ENCODE peak calls at places on chromosome 10, in nine cellular contexts. Q, A, X, D, E, W, S, I and V are unnamed samples.

GRCh38 chr10:29317423-29318021 is 28.7 kb downstream of the LYZL1 start:
- DNase-seq in Q (no peak), A (no peak), X (no peak), D (no peak), E (no peak), W (peak), S (no peak), I (no peak), V (no peak)

GRCh38 chr10:92573091-92573797 is 649 bp downstream of the IDE start:
- DNase-seq in Q (peak), A (peak), X (no peak), D (peak), E (peak), W (peak), S (no peak), I (no peak), V (peak)

GRCh38 chr10:124612611-124613498 is 131.3 kb downstream of the FAM53B start:
- DNase-seq in Q (peak), A (peak), X (no peak), D (no peak), E (no peak), W (no peak), S (no peak), I (peak), V (peak)

GRCh38 chr10:112724404-112724991 is 225.5 kb upstream of the TCF7L2 start:
- DNase-seq in Q (no peak), A (no peak), X (no peak), D (no peak), E (no peak), W (no peak), S (no peak), I (no peak), V (no peak)

GRCh38 chr10:97081621-97082235 is 104.0 kb downstream of the SLIT1 start:
- DNase-seq in Q (peak), A (peak), X (no peak), D (peak), E (no peak), W (peak), S (peak), I (no peak), V (no peak)

GRCh38 chr10:5788969-5789368 is 24.3 kb downstream of the GDI2 start:
- DNase-seq in Q (no peak), A (no peak), X (no peak), D (no peak), E (no peak), W (no peak), S (no peak), I (no peak), V (no peak)

GRCh38 chr10:133258066-133258817 is 18.4 kb downstream of the ADAM8 start:
- DNase-seq in Q (peak), A (no peak), X (peak), D (peak), E (no peak), W (peak), S (no peak), I (no peak), V (no peak)

GRCh38 chr10:97718178-97718577 is 4.6 kb downstream of the MARVELD1 start:
- DNase-seq in Q (no peak), A (no peak), X (no peak), D (no peak), E (no peak), W (no peak), S (no peak), I (no peak), V (peak)

GRCh38 chr10:23157239-23157661 is 34.9 kb upstream of the PTF1A start:
- DNase-seq in Q (no peak), A (no peak), X (no peak), D (no peak), E (no peak), W (no peak), S (no peak), I (no peak), V (no peak)

GRCh38 chr10:69663548-69663947 is 33.5 kb downstream of the FAM241B start:
- DNase-seq in Q (peak), A (no peak), X (no peak), D (no peak), E (no peak), W (no peak), S (no peak), I (no peak), V (no peak)

GRCh38 chr10:131742371-131743000 is 158.3 kb upstream of the PPP2R2D start:
- DNase-seq in Q (peak), A (no peak), X (peak), D (no peak), E (peak), W (no peak), S (no peak), I (no peak), V (no peak)

GRCh38 chr10:71852335-71852937 is 1.4 kb upstream of the PSAP start:
- DNase-seq in Q (no peak), A (no peak), X (peak), D (peak), E (peak), W (peak), S (no peak), I (no peak), V (no peak)

GRCh38 chr10:44352316-44353127 is 32.4 kb downstream of the CXCL12 start:
- DNase-seq in Q (peak), A (peak), X (no peak), D (peak), E (peak), W (peak), S (no peak), I (no peak), V (no peak)

DNA sequence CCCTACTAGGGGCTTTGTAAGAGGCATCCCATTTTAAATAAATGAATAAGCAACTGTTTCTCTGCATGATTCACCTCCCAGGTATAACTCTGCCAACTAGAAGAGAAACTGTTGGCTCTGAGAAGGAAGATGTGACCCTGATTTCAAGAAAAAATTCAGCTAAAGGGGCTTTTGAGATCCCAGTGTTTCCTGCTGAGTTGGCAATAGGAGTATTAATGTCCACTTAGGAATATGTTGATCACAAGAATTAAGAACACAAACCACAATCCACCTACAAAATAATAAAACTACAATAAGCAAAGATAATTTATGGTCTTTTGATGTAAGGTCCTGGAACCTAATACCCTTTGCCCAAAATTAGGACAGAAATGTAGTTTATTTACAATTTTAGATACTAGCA is 456.4 kb downstream of the PARD3 start:
- DNase-seq in Q (no peak), A (no peak), X (no peak), D (no peak), E (no peak), W (no peak), S (no peak), I (no peak), V (no peak)
- H3K4me3 ChIP-seq in Q (no peak), A (no peak), X (no peak), D (no peak), E (no peak), W (no peak), S (no peak), I (no peak), V (no peak)

GRCh38 chr10:77877461-77878344 is 48.9 kb downstream of the DLG5 start:
- DNase-seq in Q (peak), A (peak), X (no peak), D (no peak), E (peak), W (peak), S (peak), I (no peak), V (peak)
- TF ChIP-seq CTCF in Q (peak), A (no peak), X (no peak), D (no peak), E (no peak), W (no peak), S (no peak), I (no peak), V (peak)

GRCh38 chr10:46020344-46020656 is 10.1 kb downstream of the NCOA4 start:
- DNase-seq in Q (no peak), A (no peak), X (no peak), D (no peak), E (no peak), W (no peak), S (no peak), I (no peak), V (no peak)

GRCh38 chr10:46020871-46021553 is 9.4 kb downstream of the NCOA4 start:
- DNase-seq in Q (no peak), A (peak), X (no peak), D (no peak), E (no peak), W (no peak), S (no peak), I (no peak), V (no peak)

GRCh38 chr10:46019170-46019528 is 11.3 kb downstream of the NCOA4 start:
- DNase-seq in Q (no peak), A (no peak), X (no peak), D (no peak), E (no peak), W (peak), S (no peak), I (no peak), V (no peak)

GRCh38 chr10:46018453-46019169 is 11.8 kb downstream of the NCOA4 start:
- DNase-seq in Q (no peak), A (peak), X (no peak), D (no peak), E (no peak), W (no peak), S (no peak), I (no peak), V (no peak)

DNA sequence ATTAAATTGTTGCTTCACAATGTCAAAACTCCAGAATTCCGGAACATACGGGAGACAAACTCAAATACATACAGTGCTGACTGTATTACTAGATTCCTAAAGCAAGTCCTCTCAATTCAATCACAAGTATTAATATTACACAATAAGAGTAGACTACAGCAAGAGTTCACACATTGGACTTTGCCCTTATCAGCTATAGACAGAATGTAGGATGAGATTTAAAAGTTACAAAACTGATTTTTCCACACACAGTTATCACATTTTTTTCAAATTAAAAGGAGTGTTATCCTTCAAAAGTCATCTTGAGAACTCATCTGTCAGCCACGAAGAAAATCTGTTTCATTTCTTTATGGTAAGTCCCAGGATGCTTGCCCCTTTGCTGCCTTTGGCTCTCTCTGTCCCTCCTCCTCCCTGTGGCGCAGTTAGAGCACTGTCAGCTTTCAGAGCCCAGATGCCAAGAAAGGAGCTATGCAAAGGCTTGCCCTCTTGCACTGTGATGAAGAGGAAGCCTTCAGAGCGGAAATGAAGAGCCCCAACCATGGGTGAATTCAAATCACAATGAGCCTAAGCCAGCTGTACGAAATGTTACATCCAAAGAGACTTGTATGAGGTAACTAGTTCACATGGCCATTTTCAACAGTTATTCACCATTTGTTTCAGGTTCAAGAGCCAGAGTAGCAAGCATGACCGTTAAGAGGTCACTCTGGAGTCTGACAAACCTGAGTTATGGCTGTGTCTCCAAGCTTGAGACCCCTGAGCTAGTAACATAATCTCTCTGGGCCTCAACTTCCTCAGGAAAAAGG is 10.7 kb downstream of the NCOA4 start:
- DNase-seq in Q (no peak), A (no peak), X (no peak), D (no peak), E (no peak), W (peak), S (no peak), I (no peak), V (no peak)
- H3K4me3 ChIP-seq in Q (peak), A (no peak), X (peak), D (no peak), E (peak), W (no peak), S (no peak), I (peak), V (no peak)

GRCh38 chr10:99534939-99535763 is 2.4 kb downstream of the NKX2-3 start:
- DNase-seq in Q (peak), A (no peak), X (peak), D (no peak), E (no peak), W (no peak), S (no peak), I (no peak), V (peak)
- TF ChIP-seq CTCF in Q (peak), A (no peak), X (no peak), D (no peak), E (no peak), W (no peak), S (no peak), I (no peak), V (no peak)

GRCh38 chr10:14592566-14592965 is 182.1 kb downstream of the FAM107B start:
- DNase-seq in Q (no peak), A (no peak), X (no peak), D (no peak), E (no peak), W (no peak), S (no peak), I (no peak), V (peak)
- H3K4me3 ChIP-seq in Q (no peak), A (no peak), X (no peak), D (no peak), E (no peak), W (no peak), S (no peak), I (no peak), V (no peak)

GRCh38 chr10:126878594-126878993 is 26.6 kb upstream of the DOCK1 start:
- DNase-seq in Q (no peak), A (no peak), X (no peak), D (no peak), E (no peak), W (no peak), S (no peak), I (no peak), V (no peak)
- TF ChIP-seq CTCF in Q (no peak), A (no peak), X (no peak), D (no peak), E (no peak), W (no peak), S (no peak), I (no peak), V (no peak)